ENCODE peak calls at places on chromosomes 2 and 18, in ten cellular contexts. One of them, this sample, is unnamed.

GRCh38 chr2:104889261-104890091 is 35.6 kb downstream of the POU3F3 start:
- DNase-seq in GM23338: no peak
- DNase-seq in Calu3: no peak
- DNase-seq in CD4-positive, alpha-beta T cell: no peak
- DNase-seq in tibial nerve: no peak
- DNase-seq in left ventricle myocardium inferior: no peak
- DNase-seq in cardiac muscle cell: no peak
- DNase-seq in uterus: no peak
- DNase-seq in progenitor cell of endocrine pancreas: no peak
- DNase-seq in type B pancreatic cell: no peak
- DNase-seq in this sample: no peak

GRCh38 chr2:199932312-199932855 is 21.3 kb downstream of the C2orf69 start:
- DNase-seq in cardiac muscle cell: no peak
- DNase-seq in tibial nerve: no peak
- DNase-seq in GM23338: no peak
- DNase-seq in Calu3: no peak
- DNase-seq in type B pancreatic cell: no peak
- DNase-seq in uterus: no peak
- DNase-seq in progenitor cell of endocrine pancreas: no peak
- DNase-seq in CD4-positive, alpha-beta T cell: no peak
- DNase-seq in left ventricle myocardium inferior: no peak
- DNase-seq in this sample: no peak

GRCh38 chr18:49650426-49650891 is 88.6 kb downstream of the LIPG start:
- DNase-seq in Calu3: no peak
- DNase-seq in GM23338: no peak
- DNase-seq in tibial nerve: no peak
- DNase-seq in left ventricle myocardium inferior: no peak
- DNase-seq in CD4-positive, alpha-beta T cell: no peak
- DNase-seq in progenitor cell of endocrine pancreas: no peak
- DNase-seq in cardiac muscle cell: no peak
- DNase-seq in uterus: no peak
- DNase-seq in type B pancreatic cell: no peak
- DNase-seq in this sample: no peak

GRCh38 chr2:188042412-188042811 is 249.3 kb upstream of the GULP1 start:
- DNase-seq in uterus: no peak
- DNase-seq in type B pancreatic cell: no peak
- DNase-seq in progenitor cell of endocrine pancreas: no peak
- DNase-seq in CD4-positive, alpha-beta T cell: no peak
- DNase-seq in left ventricle myocardium inferior: no peak
- DNase-seq in Calu3: peak
- DNase-seq in cardiac muscle cell: no peak
- DNase-seq in GM23338: no peak
- DNase-seq in tibial nerve: no peak
- DNase-seq in this sample: peak

GRCh38 chr18:54360406-54360805 is 2.7 kb downstream of the C18orf54 start:
- DNase-seq in progenitor cell of endocrine pancreas: no peak
- DNase-seq in tibial nerve: no peak
- DNase-seq in type B pancreatic cell: no peak
- DNase-seq in CD4-positive, alpha-beta T cell: no peak
- DNase-seq in GM23338: no peak
- DNase-seq in left ventricle myocardium inferior: no peak
- DNase-seq in cardiac muscle cell: no peak
- DNase-seq in Calu3: no peak
- DNase-seq in uterus: no peak
- DNase-seq in this sample: peak

GRCh38 chr2:38148501-38148900 is 72.5 kb upstream of the CYP1B1 start:
- DNase-seq in progenitor cell of endocrine pancreas: no peak
- DNase-seq in type B pancreatic cell: no peak
- DNase-seq in uterus: no peak
- DNase-seq in cardiac muscle cell: no peak
- DNase-seq in Calu3: peak
- DNase-seq in left ventricle myocardium inferior: no peak
- DNase-seq in CD4-positive, alpha-beta T cell: no peak
- DNase-seq in GM23338: no peak
- DNase-seq in tibial nerve: no peak
- DNase-seq in this sample: no peak

GRCh38 chr2:178976351-178976750 is 73.6 kb downstream of the CCDC141 start:
- DNase-seq in CD4-positive, alpha-beta T cell: no peak
- DNase-seq in progenitor cell of endocrine pancreas: no peak
- DNase-seq in cardiac muscle cell: no peak
- DNase-seq in uterus: no peak
- DNase-seq in left ventricle myocardium inferior: no peak
- DNase-seq in Calu3: no peak
- DNase-seq in GM23338: no peak
- DNase-seq in tibial nerve: no peak
- DNase-seq in type B pancreatic cell: no peak
- DNase-seq in this sample: no peak

GRCh38 chr18:76922107-76922506 is 99.8 kb downstream of the ZNF236 start:
- DNase-seq in progenitor cell of endocrine pancreas: no peak
- DNase-seq in GM23338: peak
- DNase-seq in uterus: no peak
- DNase-seq in cardiac muscle cell: peak
- DNase-seq in type B pancreatic cell: no peak
- DNase-seq in Calu3: peak
- DNase-seq in CD4-positive, alpha-beta T cell: peak
- DNase-seq in tibial nerve: peak
- DNase-seq in left ventricle myocardium inferior: no peak
- DNase-seq in this sample: peak

GRCh38 chr2:38690499-38691420 is 24.8 kb downstream of the GALM start:
- DNase-seq in CD4-positive, alpha-beta T cell: no peak
- DNase-seq in Calu3: peak
- DNase-seq in progenitor cell of endocrine pancreas: no peak
- DNase-seq in cardiac muscle cell: no peak
- DNase-seq in uterus: no peak
- DNase-seq in left ventricle myocardium inferior: no peak
- DNase-seq in GM23338: no peak
- DNase-seq in tibial nerve: no peak
- DNase-seq in type B pancreatic cell: no peak
- DNase-seq in this sample: peak

GRCh38 chr18:72667932-72668331 is 123.8 kb upstream of the CBLN2 start:
- DNase-seq in type B pancreatic cell: no peak
- DNase-seq in uterus: no peak
- DNase-seq in GM23338: no peak
- DNase-seq in tibial nerve: no peak
- DNase-seq in CD4-positive, alpha-beta T cell: no peak
- DNase-seq in left ventricle myocardium inferior: no peak
- DNase-seq in progenitor cell of endocrine pancreas: no peak
- DNase-seq in Calu3: no peak
- DNase-seq in cardiac muscle cell: no peak
- DNase-seq in this sample: no peak

GRCh38 chr18:72673242-72673641 is 129.1 kb upstream of the CBLN2 start:
- DNase-seq in CD4-positive, alpha-beta T cell: no peak
- DNase-seq in uterus: no peak
- DNase-seq in progenitor cell of endocrine pancreas: no peak
- DNase-seq in GM23338: no peak
- DNase-seq in cardiac muscle cell: no peak
- DNase-seq in type B pancreatic cell: no peak
- DNase-seq in Calu3: no peak
- DNase-seq in left ventricle myocardium inferior: no peak
- DNase-seq in tibial nerve: no peak
- DNase-seq in this sample: no peak

GRCh38 chr18:72675394-72675793 is 131.3 kb upstream of the CBLN2 start:
- DNase-seq in tibial nerve: no peak
- DNase-seq in progenitor cell of endocrine pancreas: no peak
- DNase-seq in cardiac muscle cell: peak
- DNase-seq in left ventricle myocardium inferior: no peak
- DNase-seq in Calu3: no peak
- DNase-seq in type B pancreatic cell: no peak
- DNase-seq in CD4-positive, alpha-beta T cell: no peak
- DNase-seq in uterus: no peak
- DNase-seq in GM23338: peak
- DNase-seq in this sample: no peak

GRCh38 chr18:72674710-72675109 is 130.6 kb upstream of the CBLN2 start:
- DNase-seq in progenitor cell of endocrine pancreas: no peak
- DNase-seq in tibial nerve: no peak
- DNase-seq in left ventricle myocardium inferior: no peak
- DNase-seq in CD4-positive, alpha-beta T cell: no peak
- DNase-seq in Calu3: no peak
- DNase-seq in GM23338: no peak
- DNase-seq in uterus: no peak
- DNase-seq in type B pancreatic cell: no peak
- DNase-seq in cardiac muscle cell: no peak
- DNase-seq in this sample: no peak

GRCh38 chr18:72672364-72673151 is 128.4 kb upstream of the CBLN2 start:
- DNase-seq in progenitor cell of endocrine pancreas: no peak
- DNase-seq in cardiac muscle cell: peak
- DNase-seq in Calu3: peak
- DNase-seq in tibial nerve: no peak
- DNase-seq in uterus: no peak
- DNase-seq in type B pancreatic cell: no peak
- DNase-seq in left ventricle myocardium inferior: no peak
- DNase-seq in GM23338: peak
- DNase-seq in CD4-positive, alpha-beta T cell: no peak
- DNase-seq in this sample: peak
- TF ChIP-seq CTCF in progenitor cell of endocrine pancreas: peak
- TF ChIP-seq CTCF in cardiac muscle cell: peak
- TF ChIP-seq CTCF in Calu3: peak
- TF ChIP-seq CTCF in tibial nerve: peak
- TF ChIP-seq CTCF in uterus: no peak
- TF ChIP-seq CTCF in type B pancreatic cell: peak
- TF ChIP-seq CTCF in left ventricle myocardium inferior: peak
- TF ChIP-seq CTCF in GM23338: peak
- TF ChIP-seq CTCF in CD4-positive, alpha-beta T cell: peak
- TF ChIP-seq CTCF in this sample: peak

DNA sequence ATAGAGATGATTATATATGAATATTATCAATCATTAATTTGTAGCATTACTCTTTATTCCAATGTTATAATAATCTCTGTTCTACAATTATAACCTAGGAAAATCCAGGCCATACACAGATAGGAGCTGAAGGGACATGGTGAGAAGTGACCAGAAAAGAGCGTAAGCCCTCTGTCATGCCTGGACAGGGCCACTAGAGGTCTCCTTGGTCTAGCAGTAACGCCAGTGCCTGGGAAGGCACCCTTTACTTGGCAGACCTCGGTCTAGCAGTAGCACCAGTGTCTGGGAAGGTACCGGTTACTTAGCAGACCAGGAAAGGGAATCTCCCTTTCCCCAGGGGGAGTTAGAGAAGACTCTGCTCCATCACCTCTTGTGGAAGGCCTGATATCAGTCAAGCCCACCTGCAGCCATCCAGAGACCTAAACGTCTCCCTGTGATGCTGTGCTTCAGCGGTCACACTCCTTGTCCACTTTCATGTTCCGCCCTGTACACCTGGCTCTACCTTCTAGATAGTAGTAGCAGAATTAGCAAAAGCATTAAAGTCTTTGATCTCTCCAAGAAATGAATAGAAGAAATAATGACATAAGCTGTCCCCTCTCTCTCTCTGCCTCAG is 447.5 kb upstream of the FSIP2 start:
- DNase-seq in CD4-positive, alpha-beta T cell: no peak
- DNase-seq in left ventricle myocardium inferior: no peak
- DNase-seq in type B pancreatic cell: no peak
- DNase-seq in uterus: no peak
- DNase-seq in Calu3: peak
- DNase-seq in progenitor cell of endocrine pancreas: peak
- DNase-seq in tibial nerve: no peak
- DNase-seq in GM23338: peak
- DNase-seq in cardiac muscle cell: peak
- DNase-seq in this sample: peak
- TF ChIP-seq CTCF in CD4-positive, alpha-beta T cell: peak
- TF ChIP-seq CTCF in left ventricle myocardium inferior: peak
- TF ChIP-seq CTCF in type B pancreatic cell: peak
- TF ChIP-seq CTCF in uterus: no peak
- TF ChIP-seq CTCF in Calu3: peak
- TF ChIP-seq CTCF in progenitor cell of endocrine pancreas: peak
- TF ChIP-seq CTCF in tibial nerve: peak
- TF ChIP-seq CTCF in GM23338: peak
- TF ChIP-seq CTCF in cardiac muscle cell: peak
- TF ChIP-seq CTCF in this sample: peak

DNA sequence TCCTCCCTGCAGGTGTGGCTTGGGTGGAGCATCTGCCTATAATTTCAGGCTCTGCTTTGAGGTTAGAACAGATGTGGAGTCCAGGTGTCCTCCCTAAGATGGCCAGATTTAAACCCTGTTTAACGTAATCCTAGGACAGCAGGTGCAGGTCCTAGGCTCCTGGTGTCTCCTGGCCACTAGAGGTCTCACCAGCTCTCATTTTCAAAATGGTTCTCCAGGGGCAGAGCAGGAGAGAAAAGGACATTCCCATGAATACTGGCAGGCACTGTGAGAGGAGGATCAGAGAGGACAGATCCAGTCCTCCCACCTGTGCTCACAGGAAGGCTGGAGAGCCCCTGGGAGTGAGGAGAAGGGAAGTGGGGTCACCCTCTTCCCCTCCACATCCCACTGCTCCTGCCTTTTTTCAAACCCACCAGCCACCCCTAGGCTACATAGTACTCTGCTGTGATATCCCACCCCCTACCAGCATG is 100.6 kb upstream of the SMAD2 start:
- DNase-seq in progenitor cell of endocrine pancreas: peak
- DNase-seq in cardiac muscle cell: peak
- DNase-seq in Calu3: peak
- DNase-seq in CD4-positive, alpha-beta T cell: no peak
- DNase-seq in tibial nerve: no peak
- DNase-seq in left ventricle myocardium inferior: no peak
- DNase-seq in type B pancreatic cell: no peak
- DNase-seq in uterus: peak
- DNase-seq in GM23338: peak
- DNase-seq in this sample: peak
- TF ChIP-seq CTCF in progenitor cell of endocrine pancreas: peak
- TF ChIP-seq CTCF in cardiac muscle cell: peak
- TF ChIP-seq CTCF in Calu3: peak
- TF ChIP-seq CTCF in CD4-positive, alpha-beta T cell: no peak
- TF ChIP-seq CTCF in tibial nerve: peak
- TF ChIP-seq CTCF in left ventricle myocardium inferior: peak
- TF ChIP-seq CTCF in type B pancreatic cell: peak
- TF ChIP-seq CTCF in uterus: peak
- TF ChIP-seq CTCF in GM23338: peak
- TF ChIP-seq CTCF in this sample: peak

DNA sequence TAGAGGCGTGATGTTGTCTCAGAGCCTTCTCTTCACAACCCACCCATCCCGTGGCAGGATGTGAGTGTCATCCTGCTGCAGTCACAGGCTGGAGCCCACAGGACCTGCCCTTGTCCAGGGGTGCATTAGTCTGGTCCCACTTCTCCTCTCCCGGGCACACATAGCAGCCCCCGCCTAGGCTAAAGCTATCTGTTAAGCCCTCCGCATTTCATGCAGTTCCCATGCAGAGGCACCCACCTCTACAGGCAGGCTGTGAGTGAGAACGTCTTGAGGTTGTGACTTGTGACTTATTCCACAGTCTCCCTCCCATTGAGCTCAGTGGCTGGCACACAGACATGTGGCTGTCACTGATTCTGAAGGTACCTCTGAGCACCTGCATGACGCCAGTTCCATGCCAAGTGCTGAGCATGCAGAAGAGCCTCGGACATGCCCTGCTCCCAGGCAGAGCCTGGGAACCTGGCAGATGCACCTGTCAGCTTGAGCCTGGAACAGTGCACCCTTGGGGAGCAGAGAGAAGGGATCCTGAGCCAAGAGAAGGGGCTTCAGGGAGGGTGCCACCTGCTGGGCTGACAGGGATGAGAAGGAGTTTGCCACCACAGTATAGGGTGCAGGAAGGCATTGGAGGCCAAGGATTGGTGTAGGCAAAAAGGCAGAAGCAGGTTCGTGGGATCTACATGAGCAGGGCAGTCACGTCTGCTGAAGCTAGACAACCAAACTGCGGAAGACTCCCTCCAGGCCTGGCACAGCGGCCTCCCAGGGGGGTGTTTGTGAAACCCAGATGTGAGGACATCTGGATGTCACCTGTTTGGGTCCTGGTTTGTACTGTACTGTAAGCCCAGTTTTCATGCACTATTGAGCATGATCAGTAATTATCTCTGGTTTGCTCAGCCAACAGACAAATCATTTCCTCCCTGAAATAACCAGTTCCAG is 213.6 kb downstream of the GLI2 start:
- DNase-seq in CD4-positive, alpha-beta T cell: no peak
- DNase-seq in progenitor cell of endocrine pancreas: no peak
- DNase-seq in tibial nerve: no peak
- DNase-seq in uterus: no peak
- DNase-seq in Calu3: peak
- DNase-seq in GM23338: peak
- DNase-seq in left ventricle myocardium inferior: no peak
- DNase-seq in cardiac muscle cell: peak
- DNase-seq in type B pancreatic cell: no peak
- DNase-seq in this sample: no peak
- TF ChIP-seq CTCF in CD4-positive, alpha-beta T cell: no peak
- TF ChIP-seq CTCF in progenitor cell of endocrine pancreas: peak
- TF ChIP-seq CTCF in tibial nerve: no peak
- TF ChIP-seq CTCF in uterus: no peak
- TF ChIP-seq CTCF in Calu3: peak
- TF ChIP-seq CTCF in GM23338: peak
- TF ChIP-seq CTCF in left ventricle myocardium inferior: peak
- TF ChIP-seq CTCF in cardiac muscle cell: peak
- TF ChIP-seq CTCF in type B pancreatic cell: peak
- TF ChIP-seq CTCF in this sample: peak

This sample was measured in brain microvascular endothelial cell.